ENCODE peak calls at places on chromosomes 5 and 9, in nine cellular contexts. S is HFF-Myc; A is NCI-H69; I is NCI-H2029; G is adrenal gland; C is hepatocyte; Z is stimulated activated naive CD8-positive, alpha-beta T cell treated with anti-CD3 and anti-CD28 coated beads, Interleukin-15, Interleukin-2, amounts not matched to agents 100 U/mL and 50 U/mL, for 24 hours; L is activated CD8-positive, alpha-beta memory T cell treated with anti-CD3 and anti-CD28 coated beads, Interleukin-2, amount 50 U/mL, for 48 hours; V is small intestine. Y is an unnamed sample.
A peak's percentile ranks its signal among the peaks of the same experiment; 100 is the strongest.

GRCh38 chr9:127506814-127507750 is 55.8 kb downstream of the LRSAM1 start:
- DNase-seq in I (no peak), L (no peak), G (peak; percentile 76), A (no peak), V (no peak), C (no peak), Z (no peak), S (no peak), Y (no peak)

GRCh38 chr9:77820293-77820954 is 172.3 kb upstream of the GNA14 start:
- DNase-seq in L (no peak), S (peak; percentile 12), V (no peak), C (peak; percentile 11), A (peak; percentile 11), G (peak; percentile 21), I (no peak), Z (no peak), Y (no peak)

GRCh38 chr9:100170085-100170484 is 71.0 kb downstream of the INVS start:
- DNase-seq in G (no peak), L (no peak), A (no peak), Z (no peak), C (no peak), V (no peak), S (no peak), I (no peak), Y (no peak)

GRCh38 chr5:147458581-147458980 is 51.3 kb downstream of the DPYSL3 start:
- DNase-seq in Z (no peak), G (no peak), V (no peak), I (no peak), L (no peak), A (no peak), C (no peak), S (no peak), Y (no peak)

GRCh38 chr9:136095495-136096058 is 488 bp upstream of the NACC2 start:
- DNase-seq in C (peak; percentile 63), I (no peak), G (no peak), S (no peak), Z (no peak), V (peak; percentile 44), L (no peak), A (peak; percentile 63), Y (no peak)

GRCh38 chr5:105922574-105922973 is 1748.2 kb downstream of the EFNA5 start:
- DNase-seq in C (no peak), I (no peak), S (no peak), Z (no peak), V (no peak), G (no peak), A (no peak), L (no peak), Y (no peak)

GRCh38 chr5:662751-663435 is 30.3 kb downstream of the TPPP start:
- DNase-seq in C (no peak), I (no peak), V (no peak), G (no peak), Z (no peak), A (no peak), L (no peak), S (no peak), Y (no peak)

GRCh38 chr5:33372721-33373120 is 68.0 kb upstream of the TARS1 start:
- DNase-seq in L (no peak), S (no peak), A (no peak), C (no peak), V (no peak), G (no peak), I (no peak), Z (no peak), Y (no peak)

GRCh38 chr9:85056203-85056572 is 386.7 kb downstream of the NTRK2 start:
- DNase-seq in Z (no peak), C (no peak), V (no peak), I (no peak), L (no peak), A (no peak), G (no peak), S (no peak), Y (no peak)